ENCODE peak calls at places on chromosomes 3 and 15, in six cellular contexts. L is SK-N-MC, H is dorsolateral prefrontal cortex, A is GM23248, V is sigmoid colon, Q is PC-9. X is an unnamed sample.
A peak's percentile ranks its signal among the peaks of the same experiment; 100 is the strongest.

GRCh38 chr15:80512729-80513670 is 108.8 kb downstream of the ARNT2 start:
- DNase-seq in Q (no peak), H (no peak), V (no peak), A (peak; percentile 46), L (no peak), X (no peak)

GRCh38 chr15:87722941-87723691 is 533.4 kb downstream of the NTRK3 start:
- DNase-seq in V (no peak), A (no peak), Q (no peak), H (no peak), L (no peak), X (no peak)

GRCh38 chr15:94910166-94910565 is 678.8 kb downstream of the MCTP2 start:
- DNase-seq in V (no peak), A (no peak), H (no peak), Q (no peak), L (no peak), X (no peak)

GRCh38 chr15:101810451-101810850 is 1.6 kb upstream of the OR4F15 start:
- DNase-seq in L (no peak), H (no peak), V (no peak), A (no peak), Q (no peak), X (no peak)

GRCh38 chr3:132788299-132788698 is 66.1 kb upstream of the NPHP3 start:
- DNase-seq in A (peak; percentile 89), L (peak; percentile 50), V (no peak), Q (no peak), H (no peak), X (no peak)

GRCh38 chr3:136994772-136995516 is 37.2 kb downstream of the IL20RB start:
- DNase-seq in A (peak; percentile 93), Q (peak; percentile 79), V (peak; percentile 93), L (peak; percentile 34), H (peak; percentile 69), X (peak; percentile 96)

GRCh38 chr15:75229191-75230015 is 27.7 kb downstream of the C15orf39 start:
- DNase-seq in H (no peak), V (peak; percentile 56), A (peak; percentile 51), Q (no peak), L (no peak), X (no peak)

GRCh38 chr15:78272776-78273175 is 8.4 kb downstream of the DNAJA4 start:
- DNase-seq in H (no peak), Q (no peak), V (no peak), L (peak; percentile 18), A (no peak), X (no peak)

GRCh38 chr3:163018067-163018466 is 1521.5 kb downstream of the OTOL1 start:
- DNase-seq in A (no peak), Q (no peak), H (no peak), V (no peak), L (no peak), X (no peak)

GRCh38 chr15:92541197-92542190 is 114.1 kb downstream of the FAM174B start:
- DNase-seq in A (peak; percentile 72), L (no peak), H (no peak), Q (peak; percentile 15), V (no peak), X (no peak)

GRCh38 chr15:78422571-78423340 is 15.3 kb upstream of the IREB2 start:
- DNase-seq in V (peak; percentile 81), Q (peak; percentile 41), L (no peak), H (peak; percentile 75), A (peak; percentile 64), X (no peak)

GRCh38 chr3:165837058-165837525 is at the start of gene BCHE:
- DNase-seq in Q (no peak), V (peak; percentile 64), A (no peak), H (no peak), L (no peak), X (no peak)

GRCh38 chr3:154422694-154423093 is 7.3 kb downstream of the GPR149 start:
- DNase-seq in A (no peak), V (no peak), L (no peak), H (no peak), Q (no peak), X (no peak)

GRCh38 chr3:132421832-132422231 is 4.5 kb downstream of the DNAJC13 start:
- DNase-seq in Q (no peak), A (peak; percentile 79), H (no peak), L (no peak), V (no peak), X (no peak)

GRCh38 chr3:4994823-4995499 is 15.7 kb downstream of the BHLHE40 start:
- DNase-seq in H (peak; percentile 46), A (peak; percentile 98), L (no peak), Q (peak; percentile 55), V (peak; percentile 90), X (peak; percentile 53)

GRCh38 chr3:187946981-187947380 is 201.7 kb upstream of the BCL6 start:
- DNase-seq in H (no peak), L (no peak), V (no peak), Q (no peak), A (no peak), X (no peak)

GRCh38 chr3:194333212-194333980 is 17.7 kb downstream of the CPN2 start:
- DNase-seq in H (peak; percentile 92), Q (peak; percentile 78), L (no peak), A (peak; percentile 78), V (peak; percentile 90), X (peak; percentile 90)

GRCh38 chr3:194462936-194463335 is 23.9 kb downstream of the ATP13A3 start:
- DNase-seq in V (no peak), A (peak; percentile 30), Q (no peak), L (no peak), H (no peak), X (no peak)

GRCh38 chr3:9746330-9746729 is 3.4 kb upstream of the OGG1 start:
- DNase-seq in H (no peak), L (no peak), A (peak; percentile 84), V (no peak), Q (no peak), X (no peak)

GRCh38 chr3:57752307-57752706 is 3.8 kb upstream of the SLMAP start:
- DNase-seq in A (peak; percentile 28), Q (peak; percentile 90), H (no peak), V (no peak), L (no peak), X (no peak)

GRCh38 chr3:190381356-190381940 is 6.5 kb upstream of the CLDN16 start:
- DNase-seq in A (peak; percentile 40), L (no peak), H (no peak), Q (no peak), V (no peak), X (no peak)

GRCh38 chr15:39468341-39468740 is 112.5 kb upstream of the THBS1 start:
- DNase-seq in A (no peak), Q (no peak), H (no peak), V (no peak), L (no peak), X (no peak)

GRCh38 chr15:41936649-41937567 is 35.4 kb downstream of the EHD4 start:
- DNase-seq in L (no peak), Q (no peak), A (peak; percentile 81), V (no peak), H (peak; percentile 55), X (no peak)

GRCh38 chr3:29611252-29611651 is 330.4 kb downstream of the RBMS3 start:
- DNase-seq in Q (no peak), V (no peak), H (no peak), A (no peak), L (no peak), X (no peak)

GRCh38 chr3:50192689-50193141 is 1.3 kb downstream of the GNAT1 start:
- DNase-seq in A (peak; percentile 55), L (peak; percentile 18), V (no peak), Q (peak; percentile 47), H (peak; percentile 78), X (peak; percentile 88)

GRCh38 chr15:34691024-34691423 is 63.8 kb downstream of the GJD2 start:
- DNase-seq in Q (no peak), V (no peak), A (peak; percentile 17), H (no peak), L (no peak), X (no peak)

DNA sequence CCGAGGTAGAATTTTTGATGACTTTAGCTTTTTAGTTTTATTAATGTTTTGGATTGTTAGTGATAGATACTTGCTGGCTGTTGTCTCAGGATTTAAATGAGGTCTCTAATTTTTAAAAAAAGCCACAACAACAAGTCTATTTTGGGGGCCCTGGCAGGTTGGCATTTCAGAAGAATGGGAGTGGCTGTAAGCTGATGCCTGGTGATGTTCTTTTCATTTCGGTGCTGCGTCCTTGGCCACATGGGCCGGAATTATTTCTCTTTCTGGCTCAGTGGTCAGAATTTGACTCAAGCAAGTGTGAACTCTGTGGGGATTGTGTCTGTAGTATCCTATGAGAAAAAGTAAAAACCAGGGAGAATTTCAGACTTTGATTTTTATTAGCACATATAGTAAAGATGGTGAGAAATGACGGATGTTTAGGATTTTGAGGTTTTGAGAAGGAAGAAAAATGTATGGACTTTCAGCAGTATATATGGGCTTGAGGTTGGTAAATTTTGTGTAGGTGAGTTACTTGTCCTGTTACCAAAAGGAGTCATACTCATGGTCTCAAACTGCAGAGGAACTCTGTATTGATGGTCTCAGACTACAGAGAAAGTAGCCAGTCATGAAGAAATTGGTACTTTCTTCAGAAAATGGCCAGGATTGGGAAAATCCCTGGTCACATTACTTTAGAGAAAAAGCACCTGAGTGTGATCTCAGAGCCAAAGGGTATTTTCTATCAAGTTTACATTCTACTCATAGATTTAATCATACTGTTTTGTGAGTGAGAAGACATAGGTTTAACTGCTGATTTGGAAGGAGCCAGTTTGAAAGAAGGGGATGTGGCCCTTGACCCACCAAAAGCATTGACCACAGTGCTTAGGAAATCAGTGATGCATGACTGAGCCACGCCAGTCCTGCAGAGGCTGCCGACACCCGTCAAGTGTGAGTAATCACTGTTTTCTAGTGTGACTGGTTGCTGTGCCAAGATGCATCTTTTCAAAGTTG is 203.3 kb downstream of the AKAP13 start:
- DNase-seq in Q (peak; percentile 89), A (no peak), L (no peak), V (peak; percentile 75), H (no peak), X (peak; percentile 74)
- H3K27ac ChIP-seq in Q (peak overlapping the region; percentile 83), A (peak overlapping the region; percentile 84), L (no peak overlapping the region), V (peak overlapping the region; percentile 75), H (no peak overlapping the region), X (peak overlapping the region; percentile 89)

GRCh38 chr3:180571831-180572578 is 30.0 kb upstream of the TTC14 start:
- DNase-seq in H (no peak), Q (no peak), V (no peak), A (no peak), L (no peak), X (no peak)
- H3K4me3 ChIP-seq in H (no peak overlapping the region), Q (no peak overlapping the region), V (no peak overlapping the region), A (no peak overlapping the region), L (no peak overlapping the region), X (no peak overlapping the region)

GRCh38 chr3:14474363-14475081 is 65.6 kb downstream of the GRIP2 start:
- DNase-seq in H (no peak), V (no peak), L (no peak), A (no peak), Q (no peak), X (no peak)
- H3K27ac ChIP-seq in H (no peak overlapping the region), V (no peak overlapping the region), L (no peak overlapping the region), A (no peak overlapping the region), Q (no peak overlapping the region), X (no peak overlapping the region)

GRCh38 chr3:51394541-51394940 is 3.5 kb downstream of the RBM15B start:
- DNase-seq in V (no peak), Q (no peak), H (no peak), A (no peak), L (no peak), X (peak; percentile 33)

GRCh38 chr3:51393564-51393963 is 2.5 kb downstream of the RBM15B start:
- DNase-seq in V (no peak), H (no peak), A (no peak), L (no peak), Q (no peak), X (no peak)

GRCh38 chr3:51391566-51392300 is 648 bp downstream of the RBM15B start:
- DNase-seq in V (no peak), H (no peak), Q (peak; percentile 31), A (peak; percentile 73), L (no peak), X (no peak)

GRCh38 chr3:51392301-51393095 is 1.4 kb downstream of the RBM15B start:
- DNase-seq in V (no peak), A (no peak), H (no peak), L (no peak), Q (peak; percentile 25), X (peak; percentile 80)

GRCh38 chr3:51393096-51393495 is 2.0 kb downstream of the RBM15B start:
- DNase-seq in A (no peak), V (no peak), Q (no peak), L (no peak), H (no peak), X (no peak)
- H3K4me3 ChIP-seq in A (no peak overlapping the region), V (no peak overlapping the region), Q (no peak overlapping the region), L (peak overlapping the region; percentile 78), H (no peak overlapping the region), X (no peak overlapping the region)